ENCODE peak calls at places on chromosome 3, in five cellular contexts. N is H1, Q is SK-N-SH, M is GM12878, X is K562. W is an unnamed sample.

GRCh38 chr3:143737065-143737464 is 111.2 kb downstream of the SLC9A9 start:
- DNase-seq in N (no peak), M (no peak), Q (no peak), X (no peak), W (no peak)

GRCh38 chr3:10299175-10299574 is 6.4 kb upstream of the GHRL start:
- DNase-seq in M (no peak), X (no peak), Q (peak; percentile 30), N (no peak), W (no peak)

GRCh38 chr3:159733194-159733860 is 255.3 kb upstream of the IL12A start:
- DNase-seq in X (no peak), M (no peak), N (no peak), Q (no peak), W (no peak)

GRCh38 chr3:127454051-127454450 is 136.5 kb downstream of the TPRA1 start:
- DNase-seq in N (no peak), X (no peak), M (no peak), Q (no peak), W (no peak)

GRCh38 chr3:129417354-129417753 is 11.1 kb downstream of the EFCAB12 start:
- DNase-seq in Q (no peak), N (no peak), X (no peak), M (no peak), W (no peak)

GRCh38 chr3:186368717-186369116 is 6.7 kb upstream of the DGKG start:
- DNase-seq in Q (no peak), N (no peak), X (no peak), M (no peak), W (no peak)

GRCh38 chr3:47324278-47324865 is 41.6 kb downstream of the KLHL18 start:
- DNase-seq in M (peak; percentile 24), X (peak; percentile 87), N (peak; percentile 29), Q (peak; percentile 79), W (peak; percentile 63)

GRCh38 chr3:32399030-32399620 is 7.5 kb downstream of the CMTM7 start:
- DNase-seq in M (no peak), Q (peak; percentile 52), X (peak; percentile 68), N (no peak), W (peak; percentile 62)

GRCh38 chr3:100045696-100046095 is 68.6 kb downstream of the FILIP1L start:
- DNase-seq in Q (no peak), N (peak; percentile 13), X (no peak), M (no peak), W (no peak)

GRCh38 chr3:66393486-66394260 is 107.1 kb downstream of the LRIG1 start:
- DNase-seq in X (no peak), M (peak; percentile 47), N (no peak), Q (no peak), W (no peak)

GRCh38 chr3:67655364-67656121 is 1.1 kb upstream of the SUCLG2 start:
- DNase-seq in Q (no peak), N (no peak), X (no peak), M (peak; percentile 57), W (peak; percentile 20)

GRCh38 chr3:156611870-156612494 is 57.1 kb upstream of the SSR3 start:
- DNase-seq in Q (no peak), X (no peak), M (no peak), N (no peak), W (no peak)

GRCh38 chr3:112650472-112650871 is 9.5 kb upstream of the CCDC80 start:
- DNase-seq in M (no peak), Q (no peak), N (no peak), X (no peak), W (no peak)

GRCh38 chr3:143252931-143253330 is 133.4 kb downstream of the CHST2 start:
- DNase-seq in Q (no peak), M (no peak), N (no peak), X (no peak), W (no peak)

GRCh38 chr3:35426581-35426980 is 212.7 kb upstream of the ARPP21 start:
- DNase-seq in X (no peak), M (no peak), N (no peak), Q (no peak), W (no peak)

GRCh38 chr3:138003069-138003468 is 6.9 kb upstream of the CLDN18 start:
- DNase-seq in Q (no peak), X (no peak), N (no peak), M (no peak), W (no peak)

GRCh38 chr3:71114610-71115009 is 468.9 kb downstream of the FOXP1 start:
- DNase-seq in M (no peak), X (no peak), Q (no peak), N (no peak), W (no peak)

GRCh38 chr3:71111784-71112440 is 471.6 kb downstream of the FOXP1 start:
- DNase-seq in N (no peak), Q (no peak), X (no peak), M (no peak), W (peak; percentile 55)

GRCh38 chr3:71109977-71110285 is 473.6 kb downstream of the FOXP1 start:
- DNase-seq in M (no peak), Q (no peak), N (no peak), X (no peak), W (no peak)

GRCh38 chr3:71110531-71111222 is 472.9 kb downstream of the FOXP1 start:
- DNase-seq in X (no peak), Q (no peak), N (no peak), M (no peak), W (no peak)

DNA sequence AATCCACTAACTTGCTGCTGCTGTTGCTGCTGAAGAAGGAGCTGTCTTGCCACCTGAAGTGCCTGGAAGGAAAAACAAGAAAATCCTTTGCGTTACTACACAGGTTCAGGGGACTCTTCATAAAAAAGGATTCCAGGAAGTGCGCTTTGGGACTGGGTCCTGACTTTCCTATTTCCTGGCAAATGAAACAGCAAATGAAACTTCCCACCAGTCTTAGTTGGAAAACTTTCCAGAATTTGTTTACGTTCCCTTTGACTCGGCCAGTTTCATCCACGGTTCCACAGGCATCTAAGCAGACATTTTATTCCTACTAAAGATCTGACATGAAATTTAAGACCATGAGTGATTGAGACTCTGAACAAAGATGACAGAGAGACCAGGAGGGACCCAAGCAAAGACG is 471.0 kb downstream of the FOXP1 start:
- DNase-seq in Q (no peak), X (no peak), M (no peak), N (no peak), W (no peak)
- TF ChIP-seq POLR2AphosphoS5 in Q (no peak), X (no peak), M (no peak), N (no peak), W (no peak)

DNA sequence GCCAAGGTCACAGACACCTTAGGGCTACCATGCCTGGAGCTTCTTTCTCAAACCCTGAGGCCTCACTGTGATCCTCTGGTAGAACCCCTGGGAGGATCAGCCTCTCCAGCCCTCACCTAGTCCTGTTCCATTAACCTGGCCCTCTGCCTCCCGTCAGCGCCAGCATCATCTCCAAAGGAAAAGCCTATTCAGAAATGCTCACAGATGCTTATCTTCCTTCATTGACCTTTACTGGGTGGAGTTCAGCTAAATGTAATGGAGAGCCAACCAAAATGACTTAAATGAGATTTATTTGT is 1.8 kb upstream of the SLCO2A1 start:
- DNase-seq in Q (no peak), X (no peak), M (no peak), N (no peak), W (no peak)
- TF ChIP-seq USF2 in Q (no peak), X (no peak), M (no peak), N (no peak), W (no peak)

DNA sequence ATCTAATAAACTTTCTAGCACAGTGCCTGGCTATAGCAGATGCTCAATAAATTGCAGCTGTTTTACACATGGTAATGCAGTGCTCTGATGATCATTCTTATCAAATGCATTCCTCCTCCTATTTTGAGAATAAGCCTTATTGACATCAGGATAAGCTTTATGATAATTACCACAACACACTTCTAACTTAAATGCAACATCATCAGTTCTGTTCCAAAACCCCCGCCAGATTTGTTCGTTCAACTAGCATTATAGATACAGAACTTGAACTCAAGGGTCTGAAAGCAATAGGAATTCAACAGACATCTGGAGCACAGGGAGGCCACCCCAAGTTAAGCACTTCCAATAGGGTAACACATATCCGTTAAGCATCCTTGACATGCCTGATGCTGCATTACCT is 684.4 kb upstream of the LMCD1 start:
- DNase-seq in N (no peak), M (no peak), Q (no peak), X (no peak), W (no peak)
- H3K9ac ChIP-seq in N (no peak overlapping the region), M (no peak overlapping the region), Q (no peak overlapping the region), X (no peak overlapping the region), W (no peak overlapping the region)

DNA sequence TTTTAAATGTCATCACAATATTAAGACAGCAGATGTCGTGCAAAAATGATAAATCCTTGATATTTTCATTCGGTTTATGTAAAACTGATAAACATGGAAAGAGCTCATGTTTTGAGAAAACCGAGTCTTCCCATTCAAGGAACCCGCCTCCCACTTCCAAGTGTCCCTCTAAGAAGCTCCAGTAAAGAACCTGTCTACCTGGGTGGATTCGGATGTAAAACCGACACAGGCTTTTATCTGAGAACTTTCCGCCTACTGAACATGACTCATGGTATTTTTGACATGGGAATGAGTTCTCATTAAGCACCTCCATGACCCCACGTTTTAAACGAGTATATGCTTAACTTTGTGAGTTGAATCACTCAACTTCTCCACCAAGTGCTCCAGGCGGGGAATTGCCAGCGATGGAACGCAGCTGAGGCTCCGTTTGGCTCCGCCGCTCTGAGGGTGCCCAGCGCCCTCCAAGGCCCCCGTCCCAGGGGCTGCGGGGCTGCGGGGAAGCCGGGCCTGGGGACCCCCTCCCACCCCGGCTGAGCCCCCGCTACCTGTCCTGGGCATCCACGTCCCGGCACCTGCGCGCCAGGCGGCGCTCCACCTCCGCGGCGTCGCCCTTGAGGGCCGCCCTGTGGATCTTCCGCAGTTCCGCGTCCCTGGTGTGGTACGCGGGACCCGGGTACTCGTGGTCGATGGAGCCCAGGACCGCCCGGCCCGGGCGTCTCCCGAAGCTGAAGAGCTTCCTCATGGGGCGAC is 119.9 kb downstream of the LMLN start:
- DNase-seq in Q (no peak), X (peak; percentile 78), N (peak; percentile 9), M (no peak), W (no peak)
- TF ChIP-seq POLR2AphosphoS5 in Q (no peak), X (no peak), N (no peak), M (no peak), W (no peak)

GRCh38 chr3:31065765-31066164 is 171.3 kb upstream of the GADL1 start:
- DNase-seq in N (no peak), X (no peak), M (no peak), Q (no peak), W (no peak)
- TF ChIP-seq USF2 in N (no peak), X (no peak), M (no peak), Q (no peak), W (no peak)

W was measured in HepG2.